ENCODE peak calls at places on chromosomes 12 and 14, in eight cellular contexts. J, C, O, B, T, Z, A and U are unnamed samples.

GRCh38 chr14:26138764-26139445 is 458.9 kb downstream of the NOVA1 start:
- DNase-seq in J (no peak), C (no peak), O (no peak), B (no peak), T (no peak), Z (no peak), A (no peak), U (no peak)

GRCh38 chr12:56955631-56956256 is 1.7 kb downstream of the RDH16 start:
- DNase-seq in J (no peak), C (no peak), O (no peak), B (no peak), T (no peak), Z (no peak), A (no peak), U (no peak)

GRCh38 chr12:111438501-111438900 is 32.8 kb downstream of the SH2B3 start:
- DNase-seq in J (peak), C (no peak), O (peak), B (peak), T (peak), Z (no peak), A (no peak), U (no peak)

GRCh38 chr14:56119221-56119967 is 1.2 kb downstream of the PELI2 start:
- DNase-seq in J (no peak), C (no peak), O (peak), B (peak), T (no peak), Z (peak), A (peak), U (no peak)

GRCh38 chr14:51188566-51189185 is 51.4 kb upstream of the TMX1 start:
- DNase-seq in J (no peak), C (no peak), O (no peak), B (no peak), T (no peak), Z (no peak), A (no peak), U (no peak)

GRCh38 chr12:6345319-6346071 is 3.6 kb upstream of the TNFRSF1A start:
- DNase-seq in J (no peak), C (no peak), O (no peak), B (peak), T (no peak), Z (no peak), A (peak), U (no peak)

GRCh38 chr14:50023671-50024490 is 92.5 kb downstream of the VCPKMT start:
- DNase-seq in J (no peak), C (no peak), O (no peak), B (no peak), T (no peak), Z (no peak), A (peak), U (no peak)

GRCh38 chr12:83615152-83615551 is 928.4 kb downstream of the TMTC2 start:
- DNase-seq in J (no peak), C (no peak), O (no peak), B (no peak), T (no peak), Z (no peak), A (no peak), U (no peak)

GRCh38 chr12:107641154-107641553 is 44.4 kb upstream of the PWP1 start:
- DNase-seq in J (no peak), C (no peak), O (no peak), B (no peak), T (no peak), Z (no peak), A (no peak), U (no peak)

GRCh38 chr12:107349008-107349747 is 255.8 kb upstream of the CRY1 start:
- DNase-seq in J (no peak), C (no peak), O (no peak), B (no peak), T (no peak), Z (no peak), A (no peak), U (no peak)

GRCh38 chr12:26713885-26714383 is 119.1 kb downstream of the ITPR2 start:
- DNase-seq in J (no peak), C (no peak), O (no peak), B (no peak), T (no peak), Z (no peak), A (no peak), U (no peak)

GRCh38 chr12:52831251-52831650 is 2.9 kb downstream of the KRT79 start:
- DNase-seq in J (no peak), C (no peak), O (no peak), B (no peak), T (no peak), Z (no peak), A (no peak), U (no peak)

GRCh38 chr12:58804749-58805148 is 115.6 kb downstream of the LRIG3 start:
- DNase-seq in J (no peak), C (no peak), O (no peak), B (no peak), T (no peak), Z (no peak), A (no peak), U (no peak)

GRCh38 chr12:43957732-43958131 is 121.9 kb downstream of the TMEM117 start:
- DNase-seq in J (no peak), C (no peak), O (no peak), B (no peak), T (no peak), Z (no peak), A (peak), U (no peak)

GRCh38 chr12:110501378-110501721 is 561 bp downstream of the VPS29 start:
- DNase-seq in J (no peak), C (no peak), O (no peak), B (no peak), T (no peak), Z (no peak), A (peak), U (no peak)